ENCODE peak calls at places on chromosomes 12 and 14, in five cellular contexts. E is HCT116, A is GM12878, V is SK-N-SH, N is K562. M is an unnamed sample.

GRCh38 chr12:106226884-106227640 is 20.8 kb downstream of the CKAP4 start:
- DNase-seq in E (peak), A (no peak), V (peak), N (peak), M (peak)

GRCh38 chr12:13383379-13383778 is 186.9 kb downstream of the EMP1 start:
- DNase-seq in E (no peak), A (no peak), V (no peak), N (no peak), M (no peak)

GRCh38 chr12:90060031-90060430 is 351.4 kb upstream of the ATP2B1 start:
- DNase-seq in E (no peak), A (no peak), V (no peak), N (no peak), M (no peak)

GRCh38 chr12:1552978-1553471 is 41.4 kb downstream of the FBXL14 start:
- DNase-seq in E (no peak), A (no peak), V (no peak), N (no peak), M (no peak)

GRCh38 chr12:80187660-80188090 is 88.3 kb downstream of the OTOGL start:
- DNase-seq in E (no peak), A (peak), V (no peak), N (no peak), M (no peak)

GRCh38 chr14:58846682-58847465 is 209.1 kb downstream of the DACT1 start:
- DNase-seq in E (no peak), A (no peak), V (no peak), N (no peak), M (no peak)

GRCh38 chr14:24143511-24143910 is 2.1 kb upstream of the EMC9 start:
- DNase-seq in E (no peak), A (no peak), V (no peak), N (no peak), M (no peak)

GRCh38 chr12:79983492-79983891 is 48.6 kb upstream of the PPP1R12A start:
- DNase-seq in E (no peak), A (no peak), V (no peak), N (no peak), M (no peak)

GRCh38 chr12:89352242-89352491 is 134 bp downstream of the DUSP6 start:
- DNase-seq in E (no peak), A (no peak), V (no peak), N (no peak), M (no peak)

GRCh38 chr12:9667403-9667802 is 2.1 kb upstream of the CLEC2D start:
- DNase-seq in E (no peak), A (peak), V (no peak), N (no peak), M (no peak)

GRCh38 chr14:59772252-59772651 is 98.3 kb downstream of the RTN1 start:
- DNase-seq in E (no peak), A (no peak), V (no peak), N (no peak), M (no peak)

GRCh38 chr12:56392331-56392730 is 29.7 kb upstream of the APOF start:
- DNase-seq in E (no peak), A (no peak), V (no peak), N (no peak), M (no peak)

GRCh38 chr14:91349481-91350074 is 68.0 kb downstream of the CCDC88C start:
- DNase-seq in E (no peak), A (peak), V (no peak), N (no peak), M (no peak)

GRCh38 chr12:112285600-112286401 is 96.4 kb downstream of the HECTD4 start:
- DNase-seq in E (no peak), A (no peak), V (no peak), N (no peak), M (no peak)

GRCh38 chr12:96249196-96250118 is 55.3 kb downstream of the ELK3 start:
- DNase-seq in E (no peak), A (no peak), V (peak), N (no peak), M (no peak)

GRCh38 chr14:64878775-64879634 is 702 bp downstream of the SPTB start:
- DNase-seq in E (no peak), A (no peak), V (peak), N (peak), M (no peak)

GRCh38 chr12:30320561-30320960 is 375.1 kb downstream of the IPO8 start:
- DNase-seq in E (no peak), A (no peak), V (no peak), N (peak), M (no peak)

GRCh38 chr12:5746496-5746895 is 198.6 kb downstream of the ANO2 start:
- DNase-seq in E (no peak), A (no peak), V (no peak), N (no peak), M (no peak)

GRCh38 chr14:66404051-66404450 is 82.1 kb upstream of the CCDC196 start:
- DNase-seq in E (no peak), A (no peak), V (no peak), N (no peak), M (no peak)

GRCh38 chr12:54232790-54233189 is 44.0 kb upstream of the SMUG1 start:
- DNase-seq in E (no peak), A (no peak), V (no peak), N (no peak), M (no peak)

GRCh38 chr12:69929125-69929524 is 104.1 kb downstream of the MYRFL start:
- DNase-seq in E (peak), A (no peak), V (no peak), N (no peak), M (no peak)

GRCh38 chr12:23055004-23055403 is 430.0 kb downstream of the ETNK1 start:
- DNase-seq in E (peak), A (no peak), V (no peak), N (peak), M (no peak)

GRCh38 chr12:53344824-53345485 is 8.8 kb upstream of the SP7 start:
- DNase-seq in E (no peak), A (no peak), V (peak), N (peak), M (no peak)

GRCh38 chr14:97854918-97855317 is 1057.7 kb downstream of the VRK1 start:
- DNase-seq in E (no peak), A (no peak), V (no peak), N (no peak), M (no peak)

DNA sequence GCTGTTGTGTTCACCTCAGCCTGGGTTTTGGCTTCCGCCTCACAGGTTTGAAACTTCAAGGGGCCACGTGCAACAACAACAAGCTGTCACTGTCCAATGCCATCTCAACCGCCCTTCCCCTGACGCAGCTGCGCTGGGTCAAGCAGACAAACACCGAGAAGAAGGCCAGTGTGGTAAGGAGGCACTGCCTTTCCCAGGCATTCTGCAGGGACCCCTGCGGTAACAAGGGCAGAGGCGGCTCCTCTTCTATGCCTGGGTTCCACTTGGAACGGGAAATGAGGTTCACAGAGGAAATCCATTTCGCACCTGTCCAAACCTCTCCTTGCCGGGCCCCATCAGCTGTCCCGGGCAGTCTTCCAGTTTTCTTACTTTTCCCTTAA is 36.8 kb downstream of the HSP90AA1 start:
- DNase-seq in E (no peak), A (no peak), V (no peak), N (no peak), M (no peak)
- H3K4me3 ChIP-seq in E (no peak), A (no peak), V (no peak), N (no peak), M (no peak)

DNA sequence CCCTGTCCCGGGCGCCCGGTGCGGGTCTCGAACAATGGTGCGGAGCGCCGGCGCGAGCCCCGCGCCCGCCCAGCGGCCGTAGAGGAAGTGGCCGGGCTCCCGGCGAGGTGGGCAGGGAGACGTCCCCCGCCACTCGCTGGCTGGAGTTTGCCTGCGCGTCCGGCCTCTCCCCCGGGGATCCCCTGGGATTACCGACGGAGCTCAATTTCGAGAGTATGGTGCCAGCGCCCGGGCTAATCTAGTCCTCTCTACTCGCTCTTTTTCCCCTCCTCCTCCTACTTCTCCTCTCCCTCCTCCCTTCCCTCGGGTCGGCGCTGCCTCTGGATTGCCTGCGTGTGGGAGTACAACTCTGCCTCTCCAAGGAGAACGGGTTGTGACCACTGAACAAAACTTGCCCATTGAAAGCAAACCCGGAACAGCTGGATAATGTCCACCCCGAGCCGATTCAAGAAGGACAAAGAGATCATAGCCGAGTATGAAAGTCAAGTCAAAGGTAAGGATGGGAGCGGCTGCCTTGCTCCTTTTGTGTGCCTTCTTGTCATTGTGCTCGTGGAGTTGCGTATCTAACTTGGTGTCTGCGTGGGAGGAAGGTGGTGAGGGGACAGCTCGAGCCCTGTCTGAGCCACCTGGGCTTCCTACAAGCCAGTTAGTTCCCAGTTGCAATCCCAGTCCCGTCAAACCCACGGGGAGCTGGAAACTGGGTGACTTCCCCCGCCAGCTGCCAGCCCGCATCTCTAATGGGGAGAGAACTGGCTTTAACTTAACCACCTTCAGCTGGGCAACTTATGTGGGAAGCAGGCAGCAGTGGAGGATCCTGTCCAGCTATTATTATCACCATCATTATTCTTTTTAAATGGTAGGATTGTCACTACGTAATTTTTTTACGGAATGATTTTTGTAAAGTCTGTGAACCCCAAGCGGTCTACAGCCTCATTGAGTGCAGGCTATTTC is at the start of gene SRGAP1:
- DNase-seq in E (no peak), A (no peak), V (peak), N (peak), M (no peak)
- TF ChIP-seq CTCF in E (no peak), A (no peak), V (peak), N (no peak), M (no peak)

GRCh38 chr12:75908961-75909699 is 122.4 kb downstream of the PHLDA1 start:
- DNase-seq in E (no peak), A (no peak), V (peak), N (no peak), M (no peak)
- TF ChIP-seq SIN3A in E (no peak), A (no peak), V (no peak), N (no peak), M (no peak)

GRCh38 chr12:129363041-129363440 is 509.8 kb downstream of the GLT1D1 start:
- DNase-seq in E (no peak), A (no peak), V (no peak), N (no peak), M (no peak)
- H3K4me3 ChIP-seq in E (no peak), A (no peak), V (no peak), N (no peak), M (no peak)

DNA sequence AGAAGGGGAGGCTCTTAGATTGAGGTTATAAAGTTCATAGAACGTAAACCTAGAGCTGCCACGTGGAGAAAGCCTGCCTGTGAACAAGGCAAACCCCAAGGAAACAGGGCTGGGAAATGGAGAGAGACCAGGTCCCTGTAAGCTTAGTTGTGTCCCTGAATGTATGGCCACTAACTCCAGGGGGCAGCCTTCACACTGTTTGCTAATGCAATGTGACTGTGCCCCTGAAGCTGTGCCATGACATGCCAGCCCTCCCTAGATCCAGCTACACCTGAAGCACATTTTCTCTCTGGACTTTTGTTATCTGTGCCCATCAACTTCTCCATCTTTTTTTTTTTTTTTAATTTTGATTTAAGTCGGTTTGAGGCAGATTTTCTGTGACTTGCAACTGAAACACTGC is 60.6 kb upstream of the TMCC3 start:
- DNase-seq in E (peak), A (no peak), V (peak), N (peak), M (no peak)
- TF ChIP-seq CTCF in E (peak), A (peak), V (peak), N (peak), M (peak)